ENCODE peak calls at places on chromosomes 5 and 9, in ten cellular contexts. One of them, this sample, is unnamed.
A peak's percentile ranks its signal among the peaks of the same experiment; 100 is the strongest.

GRCh38 chr5:150024241-150024984 is 23.9 kb downstream of the HMGXB3 start:
- DNase-seq in HepG2: no peak
- DNase-seq in mammary epithelial cell: peak; percentile 24
- DNase-seq in hepatocyte: no peak
- DNase-seq in fibroblast of lung: no peak
- DNase-seq in GM23338: no peak
- DNase-seq in A673: peak; percentile 28
- DNase-seq in endothelial cell of umbilical vein: no peak
- DNase-seq in PC-9: no peak
- DNase-seq in PC-3: no peak
- DNase-seq in this sample: no peak

GRCh38 chr5:76393035-76393680 is 9.9 kb upstream of the IQGAP2 start:
- DNase-seq in A673: peak; percentile 60
- DNase-seq in HepG2: no peak
- DNase-seq in mammary epithelial cell: no peak
- DNase-seq in hepatocyte: no peak
- DNase-seq in fibroblast of lung: no peak
- DNase-seq in endothelial cell of umbilical vein: no peak
- DNase-seq in PC-3: no peak
- DNase-seq in PC-9: no peak
- DNase-seq in GM23338: no peak
- DNase-seq in this sample: no peak

GRCh38 chr5:96565843-96566242 is 96.3 kb upstream of the CAST start:
- DNase-seq in fibroblast of lung: peak; percentile 80
- DNase-seq in endothelial cell of umbilical vein: peak; percentile 79
- DNase-seq in PC-3: peak; percentile 58
- DNase-seq in GM23338: peak; percentile 51
- DNase-seq in mammary epithelial cell: peak; percentile 76
- DNase-seq in hepatocyte: no peak
- DNase-seq in A673: peak; percentile 78
- DNase-seq in PC-9: peak; percentile 41
- DNase-seq in HepG2: no peak
- DNase-seq in this sample: peak; percentile 47

GRCh38 chr5:107306597-107306996 is 364.1 kb downstream of the EFNA5 start:
- DNase-seq in mammary epithelial cell: no peak
- DNase-seq in HepG2: no peak
- DNase-seq in endothelial cell of umbilical vein: no peak
- DNase-seq in A673: no peak
- DNase-seq in hepatocyte: no peak
- DNase-seq in fibroblast of lung: no peak
- DNase-seq in PC-3: no peak
- DNase-seq in GM23338: no peak
- DNase-seq in PC-9: no peak
- DNase-seq in this sample: no peak

GRCh38 chr5:40991168-40991980 is 79.8 kb downstream of the MROH2B start:
- DNase-seq in fibroblast of lung: peak; percentile 99
- DNase-seq in PC-9: peak; percentile 91
- DNase-seq in HepG2: peak; percentile 94
- DNase-seq in A673: no peak
- DNase-seq in endothelial cell of umbilical vein: peak; percentile 90
- DNase-seq in hepatocyte: peak; percentile 29
- DNase-seq in mammary epithelial cell: peak; percentile 32
- DNase-seq in GM23338: no peak
- DNase-seq in PC-3: peak; percentile 96
- DNase-seq in this sample: no peak

GRCh38 chr9:92439921-92440750 is 15.9 kb upstream of the OMD start:
- DNase-seq in hepatocyte: no peak
- DNase-seq in HepG2: no peak
- DNase-seq in GM23338: no peak
- DNase-seq in PC-3: peak; percentile 74
- DNase-seq in fibroblast of lung: peak; percentile 52
- DNase-seq in A673: no peak
- DNase-seq in mammary epithelial cell: peak; percentile 88
- DNase-seq in endothelial cell of umbilical vein: peak; percentile 1
- DNase-seq in PC-9: peak; percentile 38
- DNase-seq in this sample: no peak

GRCh38 chr9:24602687-24603352 is 57.1 kb upstream of the IZUMO3 start:
- DNase-seq in endothelial cell of umbilical vein: no peak
- DNase-seq in HepG2: no peak
- DNase-seq in hepatocyte: no peak
- DNase-seq in PC-3: peak; percentile 39
- DNase-seq in mammary epithelial cell: peak; percentile 89
- DNase-seq in fibroblast of lung: no peak
- DNase-seq in GM23338: no peak
- DNase-seq in PC-9: no peak
- DNase-seq in A673: no peak
- DNase-seq in this sample: no peak

GRCh38 chr5:6135977-6136376 is 242.4 kb downstream of the MED10 start:
- DNase-seq in mammary epithelial cell: no peak
- DNase-seq in GM23338: no peak
- DNase-seq in endothelial cell of umbilical vein: no peak
- DNase-seq in PC-3: no peak
- DNase-seq in A673: no peak
- DNase-seq in fibroblast of lung: no peak
- DNase-seq in PC-9: no peak
- DNase-seq in hepatocyte: no peak
- DNase-seq in HepG2: no peak
- DNase-seq in this sample: no peak

GRCh38 chr5:376951-377325 is 55.4 kb downstream of the AHRR start:
- DNase-seq in HepG2: no peak
- DNase-seq in endothelial cell of umbilical vein: no peak
- DNase-seq in mammary epithelial cell: no peak
- DNase-seq in fibroblast of lung: no peak
- DNase-seq in PC-3: no peak
- DNase-seq in PC-9: no peak
- DNase-seq in hepatocyte: no peak
- DNase-seq in A673: no peak
- DNase-seq in GM23338: no peak
- DNase-seq in this sample: no peak

GRCh38 chr5:123880875-123881274 is 368.9 kb downstream of the CSNK1G3 start:
- DNase-seq in GM23338: no peak
- DNase-seq in A673: no peak
- DNase-seq in hepatocyte: no peak
- DNase-seq in fibroblast of lung: no peak
- DNase-seq in mammary epithelial cell: no peak
- DNase-seq in HepG2: no peak
- DNase-seq in endothelial cell of umbilical vein: no peak
- DNase-seq in PC-9: no peak
- DNase-seq in PC-3: no peak
- DNase-seq in this sample: no peak

GRCh38 chr5:123875444-123876264 is 363.7 kb downstream of the CSNK1G3 start:
- DNase-seq in mammary epithelial cell: no peak
- DNase-seq in HepG2: peak; percentile 52
- DNase-seq in A673: peak; percentile 83
- DNase-seq in hepatocyte: peak; percentile 60
- DNase-seq in GM23338: peak; percentile 83
- DNase-seq in fibroblast of lung: no peak
- DNase-seq in PC-9: no peak
- DNase-seq in PC-3: no peak
- DNase-seq in endothelial cell of umbilical vein: no peak
- DNase-seq in this sample: peak; percentile 86

GRCh38 chr5:123874600-123875201 is 362.7 kb downstream of the CSNK1G3 start:
- DNase-seq in mammary epithelial cell: no peak
- DNase-seq in fibroblast of lung: peak; percentile 38
- DNase-seq in A673: peak; percentile 95
- DNase-seq in PC-9: no peak
- DNase-seq in endothelial cell of umbilical vein: peak; percentile 39
- DNase-seq in HepG2: peak; percentile 26
- DNase-seq in GM23338: peak; percentile 21
- DNase-seq in hepatocyte: no peak
- DNase-seq in PC-3: no peak
- DNase-seq in this sample: peak; percentile 86

GRCh38 chr5:123879071-123879470 is 367.1 kb downstream of the CSNK1G3 start:
- DNase-seq in GM23338: peak; percentile 66
- DNase-seq in mammary epithelial cell: no peak
- DNase-seq in A673: no peak
- DNase-seq in fibroblast of lung: no peak
- DNase-seq in PC-9: no peak
- DNase-seq in PC-3: no peak
- DNase-seq in endothelial cell of umbilical vein: no peak
- DNase-seq in hepatocyte: no peak
- DNase-seq in HepG2: no peak
- DNase-seq in this sample: peak; percentile 21

DNA sequence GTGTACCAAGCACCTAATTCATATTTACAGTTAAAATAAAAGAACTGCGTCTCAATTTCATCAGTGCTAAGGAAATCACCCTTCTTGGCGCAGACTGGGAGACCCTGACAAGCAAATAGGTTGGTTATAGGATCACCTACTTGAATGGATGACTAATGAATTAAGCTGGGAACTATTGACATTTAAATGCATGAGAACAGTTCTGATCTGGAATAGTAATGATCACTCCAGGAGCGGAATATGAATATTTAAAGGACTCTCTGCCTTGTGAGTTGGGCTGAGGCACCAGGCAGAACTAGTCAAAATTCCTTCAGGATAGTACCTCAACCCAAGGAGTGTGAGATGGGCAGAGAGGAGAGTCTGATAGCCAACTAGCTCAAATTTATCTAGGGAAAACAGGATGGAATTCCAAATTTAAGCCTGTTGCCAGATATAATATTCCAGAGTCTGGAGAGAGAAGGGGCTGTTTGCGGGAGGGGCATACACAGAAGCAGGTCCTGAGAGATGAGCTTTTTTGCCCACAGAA is 364.4 kb downstream of the CSNK1G3 start:
- DNase-seq in fibroblast of lung: no peak
- DNase-seq in HepG2: no peak
- DNase-seq in A673: no peak
- DNase-seq in endothelial cell of umbilical vein: no peak
- DNase-seq in GM23338: peak; percentile 46
- DNase-seq in PC-9: no peak
- DNase-seq in mammary epithelial cell: no peak
- DNase-seq in PC-3: no peak
- DNase-seq in hepatocyte: no peak
- DNase-seq in this sample: no peak
- TF ChIP-seq EZH2 in fibroblast of lung: no peak
- TF ChIP-seq EZH2 in HepG2: no peak
- TF ChIP-seq EZH2 in A673: no peak
- TF ChIP-seq EZH2 in endothelial cell of umbilical vein: no peak
- TF ChIP-seq EZH2 in GM23338: no peak
- TF ChIP-seq EZH2 in PC-9: no peak
- TF ChIP-seq EZH2 in mammary epithelial cell: no peak
- TF ChIP-seq EZH2 in PC-3: no peak
- TF ChIP-seq EZH2 in hepatocyte: no peak
- TF ChIP-seq EZH2 in this sample: no peak

DNA sequence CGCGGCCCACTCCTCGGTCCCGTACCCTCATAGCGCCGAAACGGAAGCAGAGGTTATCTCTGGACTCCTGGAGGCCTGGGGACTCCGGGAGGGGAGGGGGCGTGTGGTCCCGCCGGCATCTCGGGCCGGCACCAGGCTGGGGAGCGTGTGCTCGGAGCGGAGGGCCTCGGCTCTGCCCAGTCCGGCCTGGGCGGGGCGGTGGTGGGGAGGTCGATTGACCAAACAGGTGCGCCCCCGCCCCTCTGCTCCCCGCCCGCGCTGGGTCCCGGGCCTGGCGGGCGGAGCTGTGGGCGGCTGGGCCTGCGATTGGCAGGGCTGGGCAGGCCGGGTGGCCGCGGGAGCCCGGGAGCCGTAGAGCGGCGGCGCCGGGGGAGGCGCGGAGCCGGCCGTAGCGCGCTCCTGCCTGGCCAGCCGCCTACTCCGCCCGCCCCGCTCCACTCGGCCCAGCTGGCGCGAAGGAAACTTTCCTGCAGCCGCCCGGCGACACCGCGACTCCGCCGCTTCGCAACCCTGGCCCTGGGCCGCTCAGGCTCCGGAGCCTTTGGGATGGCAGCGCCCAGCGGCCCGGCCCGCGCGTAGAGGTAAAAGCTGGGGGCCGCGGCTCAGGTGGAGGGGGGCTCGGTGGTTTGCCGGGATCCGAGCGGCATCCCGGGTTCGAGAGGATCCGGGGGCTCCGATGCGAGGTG is 52.1 kb upstream of the DAB2IP start:
- DNase-seq in GM23338: peak; percentile 96
- DNase-seq in mammary epithelial cell: peak; percentile 32
- DNase-seq in HepG2: peak; percentile 64
- DNase-seq in PC-3: peak; percentile 85
- DNase-seq in A673: no peak
- DNase-seq in fibroblast of lung: no peak
- DNase-seq in endothelial cell of umbilical vein: no peak
- DNase-seq in hepatocyte: peak; percentile 89
- DNase-seq in PC-9: peak; percentile 69
- DNase-seq in this sample: peak; percentile 97
- TF ChIP-seq EZH2 in GM23338: no peak
- TF ChIP-seq EZH2 in mammary epithelial cell: no peak
- TF ChIP-seq EZH2 in HepG2: no peak
- TF ChIP-seq EZH2 in PC-3: no peak
- TF ChIP-seq EZH2 in A673: peak; percentile 92
- TF ChIP-seq EZH2 in fibroblast of lung: no peak
- TF ChIP-seq EZH2 in endothelial cell of umbilical vein: peak; percentile 73
- TF ChIP-seq EZH2 in hepatocyte: no peak
- TF ChIP-seq EZH2 in PC-9: no peak
- TF ChIP-seq EZH2 in this sample: no peak

GRCh38 chr9:113349044-113349433 is 302 bp upstream of the BSPRY start:
- DNase-seq in A673: no peak
- DNase-seq in GM23338: peak; percentile 57
- DNase-seq in PC-3: no peak
- DNase-seq in mammary epithelial cell: no peak
- DNase-seq in fibroblast of lung: no peak
- DNase-seq in HepG2: no peak
- DNase-seq in hepatocyte: no peak
- DNase-seq in PC-9: no peak
- DNase-seq in endothelial cell of umbilical vein: no peak
- DNase-seq in this sample: peak; percentile 33
- TF ChIP-seq EZH2 in A673: no peak
- TF ChIP-seq EZH2 in GM23338: no peak
- TF ChIP-seq EZH2 in PC-3: no peak
- TF ChIP-seq EZH2 in mammary epithelial cell: peak; percentile 43
- TF ChIP-seq EZH2 in fibroblast of lung: peak; percentile 64
- TF ChIP-seq EZH2 in HepG2: peak; percentile 24
- TF ChIP-seq EZH2 in hepatocyte: peak; percentile 37
- TF ChIP-seq EZH2 in PC-9: no peak
- TF ChIP-seq EZH2 in endothelial cell of umbilical vein: no peak
- TF ChIP-seq EZH2 in this sample: peak; percentile 59

DNA sequence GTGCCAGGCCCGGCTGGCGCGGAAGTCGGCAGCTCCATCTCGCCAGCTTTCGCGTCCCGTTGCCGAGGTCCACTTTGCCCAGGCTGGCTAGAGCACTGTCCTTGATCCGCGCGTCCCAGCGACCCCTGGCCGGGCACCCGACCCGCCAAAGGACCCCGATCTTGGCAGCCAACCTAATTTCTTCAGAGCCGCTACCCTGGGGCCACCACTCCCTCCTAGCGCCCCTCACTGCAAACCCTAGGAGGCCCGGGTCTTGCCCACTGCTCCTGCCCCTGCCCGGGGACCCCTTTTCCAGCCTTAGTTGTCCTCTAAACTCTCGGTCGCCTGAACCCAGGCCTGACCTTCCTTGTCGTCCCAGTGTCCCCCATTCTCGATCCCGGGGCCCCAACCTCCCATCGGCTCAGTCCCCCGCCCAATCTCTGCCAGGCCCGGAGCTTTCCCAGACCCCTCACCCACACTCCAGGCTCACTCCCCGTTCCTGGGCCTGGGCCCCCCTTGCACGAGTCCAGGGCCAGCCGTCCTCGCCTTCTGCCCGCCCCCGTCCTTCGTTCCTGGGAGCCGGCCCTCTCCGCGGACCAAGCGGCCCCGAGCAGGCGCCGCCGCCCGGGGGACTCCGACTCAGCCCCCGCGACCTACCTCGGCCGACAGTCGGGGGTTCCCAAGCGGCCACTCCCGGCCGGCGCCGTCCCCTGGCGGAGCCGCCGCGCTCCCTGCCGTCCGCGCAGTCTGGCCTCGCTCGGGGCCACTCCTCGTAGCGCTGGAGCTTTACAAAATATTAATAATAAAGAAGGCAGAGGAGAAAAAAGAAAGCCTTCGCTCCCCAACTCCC is 701 bp upstream of the LMX1B start:
- DNase-seq in PC-9: no peak
- DNase-seq in PC-3: no peak
- DNase-seq in A673: no peak
- DNase-seq in endothelial cell of umbilical vein: no peak
- DNase-seq in GM23338: peak; percentile 62
- DNase-seq in hepatocyte: no peak
- DNase-seq in HepG2: no peak
- DNase-seq in mammary epithelial cell: peak; percentile 48
- DNase-seq in fibroblast of lung: no peak
- DNase-seq in this sample: peak; percentile 72
- TF ChIP-seq EZH2 in PC-9: no peak
- TF ChIP-seq EZH2 in PC-3: peak; percentile 84
- TF ChIP-seq EZH2 in A673: peak; percentile 93
- TF ChIP-seq EZH2 in endothelial cell of umbilical vein: peak; percentile 64
- TF ChIP-seq EZH2 in GM23338: peak; percentile 97
- TF ChIP-seq EZH2 in hepatocyte: peak; percentile 99
- TF ChIP-seq EZH2 in HepG2: no peak
- TF ChIP-seq EZH2 in mammary epithelial cell: no peak
- TF ChIP-seq EZH2 in fibroblast of lung: peak; percentile 98
- TF ChIP-seq EZH2 in this sample: peak; percentile 98